ENCODE peak calls at places on chromosomes 2 and 18, in eight cellular contexts. P is K562, D is GM12878, C is IMR-90, Z is ovary, E is transverse colon, N is A549, W is breast epithelium. B is an unnamed sample.

GRCh38 chr2:236298924-236299475 is 34.8 kb upstream of the ASB18 start:
- DNase-seq in P (no peak), D (no peak), C (no peak), Z (no peak), E (no peak), N (no peak), W (no peak), B (no peak)

GRCh38 chr18:62331581-62332436 is 6.7 kb downstream of the TNFRSF11A start:
- DNase-seq in P (no peak), D (no peak), C (peak), Z (no peak), E (no peak), N (no peak), W (no peak), B (no peak)

GRCh38 chr2:236044191-236044590 is 124.0 kb downstream of the GBX2 start:
- DNase-seq in P (no peak), D (no peak), C (no peak), Z (no peak), E (no peak), N (no peak), W (no peak), B (no peak)

GRCh38 chr2:173964565-173965371 is 405 bp downstream of the SP3 start:
- DNase-seq in P (peak), D (peak), C (peak), Z (peak), E (peak), N (peak), W (peak), B (peak)

GRCh38 chr2:214100488-214100887 is 310.4 kb upstream of the VWC2L start:
- DNase-seq in P (no peak), D (no peak), C (no peak), Z (no peak), E (no peak), N (no peak), W (no peak), B (no peak)

GRCh38 chr18:332721-333513 is 65.1 kb upstream of the THOC1 start:
- DNase-seq in P (no peak), D (no peak), C (no peak), Z (no peak), E (peak), N (no peak), W (no peak), B (no peak)

GRCh38 chr2:119488245-119489182 is 35.8 kb downstream of the SCTR start:
- DNase-seq in P (no peak), D (no peak), C (no peak), Z (no peak), E (no peak), N (peak), W (no peak), B (no peak)

GRCh38 chr2:38602136-38602731 is 494 bp downstream of the HNRNPLL start:
- DNase-seq in P (no peak), D (no peak), C (no peak), Z (peak), E (peak), N (peak), W (peak), B (no peak)

GRCh38 chr2:114925296-114926255 is 483.1 kb downstream of the DPP10 start:
- DNase-seq in P (no peak), D (no peak), C (no peak), Z (no peak), E (no peak), N (no peak), W (no peak), B (no peak)

GRCh38 chr18:14124689-14125088 is 7.5 kb downstream of the ZNF519 start:
- DNase-seq in P (no peak), D (no peak), C (no peak), Z (no peak), E (no peak), N (no peak), W (no peak), B (no peak)

GRCh38 chr2:86518498-86518897 is 44.7 kb downstream of the CHMP3 start:
- DNase-seq in P (no peak), D (no peak), C (no peak), Z (no peak), E (peak), N (peak), W (no peak), B (peak)

GRCh38 chr2:22078701-22079100 is 954.9 kb downstream of the TDRD15 start:
- DNase-seq in P (no peak), D (no peak), C (no peak), Z (no peak), E (no peak), N (no peak), W (no peak), B (no peak)

GRCh38 chr18:42413870-42414269 is 458.8 kb downstream of the PIK3C3 start:
- DNase-seq in P (no peak), D (no peak), C (no peak), Z (no peak), E (no peak), N (peak), W (no peak), B (no peak)

GRCh38 chr2:174939046-174939445 is 66.1 kb downstream of the CHN1 start:
- DNase-seq in P (no peak), D (no peak), C (peak), Z (no peak), E (no peak), N (peak), W (no peak), B (no peak)

GRCh38 chr2:102717308-102718018 is 44.4 kb upstream of the TMEM182 start:
- DNase-seq in P (no peak), D (no peak), C (peak), Z (no peak), E (no peak), N (no peak), W (no peak), B (no peak)

GRCh38 chr18:76448262-76449109 is 46.6 kb downstream of the ZNF516 start:
- DNase-seq in P (no peak), D (no peak), C (no peak), Z (peak), E (no peak), N (no peak), W (no peak), B (peak)

GRCh38 chr2:132415256-132416079 is 1.1 kb upstream of the GPR39 start:
- DNase-seq in P (no peak), D (no peak), C (peak), Z (no peak), E (peak), N (peak), W (peak), B (no peak)

GRCh38 chr2:9686061-9686460 is 55.3 kb upstream of the YWHAQ start:
- DNase-seq in P (no peak), D (no peak), C (no peak), Z (no peak), E (no peak), N (no peak), W (no peak), B (peak)

GRCh38 chr2:126792186-126792585 is 106.5 kb upstream of the TEX51 start:
- DNase-seq in P (no peak), D (no peak), C (no peak), Z (no peak), E (no peak), N (no peak), W (peak), B (no peak)

GRCh38 chr2:159396796-159397195 is 110.3 kb upstream of the WDSUB1 start:
- DNase-seq in P (no peak), D (no peak), C (peak), Z (no peak), E (no peak), N (no peak), W (no peak), B (no peak)

GRCh38 chr18:58205087-58205779 is 161.2 kb downstream of the NEDD4L start:
- DNase-seq in P (no peak), D (no peak), C (peak), Z (peak), E (no peak), N (no peak), W (no peak), B (no peak)

GRCh38 chr2:170509460-170510193 is 205.5 kb upstream of the SP5 start:
- DNase-seq in P (no peak), D (peak), C (no peak), Z (no peak), E (no peak), N (no peak), W (no peak), B (no peak)

GRCh38 chr2:18317017-18317416 is 243.4 kb downstream of the RDH14 start:
- DNase-seq in P (no peak), D (no peak), C (no peak), Z (no peak), E (no peak), N (no peak), W (no peak), B (no peak)

GRCh38 chr2:88607416-88607815 is 19.8 kb downstream of the EIF2AK3 start:
- DNase-seq in P (no peak), D (no peak), C (no peak), Z (no peak), E (no peak), N (no peak), W (no peak), B (no peak)

GRCh38 chr2:144597894-144598593 is 78.1 kb upstream of the ZEB2 start:
- DNase-seq in P (no peak), D (no peak), C (no peak), Z (no peak), E (no peak), N (no peak), W (no peak), B (no peak)

GRCh38 chr18:66838340-66838987 is 234.6 kb upstream of the CDH19 start:
- DNase-seq in P (no peak), D (no peak), C (no peak), Z (no peak), E (no peak), N (no peak), W (no peak), B (no peak)

DNA sequence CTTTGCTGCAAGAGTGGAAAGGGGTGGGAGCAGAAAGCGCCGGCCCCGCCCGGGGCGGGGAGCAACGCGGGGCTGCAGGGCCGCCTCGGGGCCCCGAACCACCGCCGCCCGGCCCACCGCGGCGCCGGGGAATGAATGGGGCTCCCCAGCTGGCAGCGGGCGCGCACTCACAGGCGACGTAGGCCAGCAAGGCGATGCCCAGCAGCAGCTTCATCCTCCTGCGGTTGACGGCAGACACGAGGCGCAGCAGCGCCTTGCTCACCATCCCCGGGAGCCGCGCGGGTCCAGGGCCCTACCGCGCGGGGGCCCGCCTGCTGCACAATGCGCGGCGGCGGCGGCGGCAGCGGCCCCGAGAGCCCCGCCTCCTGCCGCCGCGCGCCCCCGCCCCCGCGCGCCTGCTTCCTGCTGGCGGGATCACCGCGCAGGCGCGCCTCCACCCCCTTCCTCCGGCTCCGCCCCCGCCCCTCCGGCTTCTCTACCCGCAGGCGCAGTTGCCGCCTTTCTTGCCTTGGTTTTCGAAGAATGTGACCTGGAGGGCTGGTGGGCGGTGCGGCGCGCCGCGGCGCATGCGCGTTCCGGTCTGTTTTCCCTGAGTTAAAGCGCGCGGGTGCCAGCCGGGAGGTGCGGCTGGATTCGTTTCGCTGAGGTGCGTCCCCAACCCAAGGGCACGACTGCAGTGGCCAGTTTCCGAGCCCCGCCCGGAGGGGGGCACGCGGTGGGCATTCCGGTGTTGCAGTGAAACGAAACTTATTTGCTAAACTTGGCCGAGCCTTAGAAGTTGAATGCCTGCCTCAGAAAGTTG is at the start of gene UXS1:
- DNase-seq in P (peak), D (peak), C (peak), Z (peak), E (peak), N (peak), W (peak), B (peak)
- TF ChIP-seq POLR2A in P (peak), D (peak), C (peak), Z (peak), E (peak), N (peak), W (peak), B (peak)

GRCh38 chr2:219178377-219179175 is 501 bp downstream of the RETREG2 start:
- DNase-seq in P (peak), D (no peak), C (peak), Z (no peak), E (peak), N (peak), W (peak), B (peak)
- TF ChIP-seq CTCF in P (no peak), D (no peak), C (no peak), Z (no peak), E (peak), N (no peak), W (no peak), B (no peak)

GRCh38 chr2:176138526-176139169 is 9.1 kb downstream of the HOXD8 start:
- DNase-seq in P (no peak), D (no peak), C (no peak), Z (peak), E (no peak), N (no peak), W (no peak), B (no peak)
- TF ChIP-seq POLR2A in P (no peak), D (no peak), C (no peak), Z (no peak), E (no peak), N (no peak), W (no peak), B (no peak)

DNA sequence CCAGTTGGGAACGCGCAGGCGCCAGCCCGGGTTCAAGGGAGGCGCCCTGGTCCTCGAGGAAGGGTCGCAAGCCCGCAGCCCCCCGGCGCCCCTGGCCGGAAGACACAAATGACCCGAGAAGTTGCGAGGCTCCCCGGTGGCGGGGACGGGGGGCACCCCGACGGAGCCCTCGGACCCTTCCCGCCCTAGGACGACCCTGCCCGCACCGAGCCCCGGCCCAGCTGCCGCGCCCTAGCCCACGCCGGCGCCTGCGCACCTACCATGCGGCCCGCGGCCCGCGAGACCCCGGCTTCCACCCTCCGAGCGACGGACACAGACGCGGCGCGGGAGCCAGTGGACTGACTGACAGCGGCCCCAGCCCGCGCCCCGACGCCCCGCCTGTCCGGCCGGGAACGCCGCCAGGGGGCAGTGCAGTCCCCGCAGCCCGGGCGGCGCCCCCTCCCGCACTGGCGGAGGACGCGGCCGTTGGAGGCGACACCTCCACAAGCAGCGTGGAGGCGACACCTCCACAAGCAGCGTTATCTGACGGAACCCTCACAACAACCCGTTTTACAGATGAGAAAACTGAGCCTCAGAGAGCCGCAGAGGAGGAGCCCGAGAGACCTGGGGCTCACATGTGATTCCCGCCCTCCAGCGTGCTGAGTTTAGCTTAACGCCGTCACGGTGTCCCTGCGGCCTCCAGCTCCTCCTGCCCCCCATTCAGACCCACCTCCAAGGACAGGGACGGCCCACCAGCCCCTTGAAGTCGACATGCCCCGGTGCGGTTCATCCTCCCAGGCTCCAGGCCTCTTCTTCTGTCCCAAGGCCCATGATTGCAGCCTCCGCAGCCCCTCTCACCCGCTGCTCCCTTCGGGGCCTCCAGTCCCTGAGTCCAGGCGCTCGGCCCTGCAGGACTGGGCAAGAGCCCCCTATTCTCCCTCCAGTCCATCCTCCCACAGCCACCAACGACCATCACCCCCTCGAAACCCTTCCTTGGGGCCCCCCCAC is at the start of gene NMUR1:
- DNase-seq in P (peak), D (no peak), C (no peak), Z (peak), E (peak), N (peak), W (no peak), B (peak)
- TF ChIP-seq CTCF in P (peak), D (peak), C (peak), Z (peak), E (peak), N (peak), W (peak), B (peak)